ENCODE peak calls at places on chromosome 15, in eight cellular contexts. One of them, this sample, is unnamed.

GRCh38 chr15:80440024-80440423 is 35.8 kb downstream of the ARNT2 start:
- DNase-seq in EL: no peak
- DNase-seq in left cardiac atrium: no peak
- DNase-seq in central memory CD4-positive, alpha-beta T cell: no peak
- DNase-seq in skeletal muscle cell: no peak
- DNase-seq in activated naive CD4-positive, alpha-beta T cell: no peak
- DNase-seq in mucosa of gallbladder: no peak
- DNase-seq in activated CD4-positive, alpha-beta T cell treated with anti-CD3 and anti-CD28 coated beads for 36 hours: no peak
- DNase-seq in this sample: no peak

GRCh38 chr15:37015476-37015875 is 84.9 kb downstream of the MEIS2 start:
- DNase-seq in EL: no peak
- DNase-seq in left cardiac atrium: no peak
- DNase-seq in central memory CD4-positive, alpha-beta T cell: no peak
- DNase-seq in skeletal muscle cell: no peak
- DNase-seq in activated naive CD4-positive, alpha-beta T cell: no peak
- DNase-seq in mucosa of gallbladder: no peak
- DNase-seq in activated CD4-positive, alpha-beta T cell treated with anti-CD3 and anti-CD28 coated beads for 36 hours: no peak
- DNase-seq in this sample: no peak

GRCh38 chr15:62417444-62417843 is 252.4 kb upstream of the C2CD4B start:
- DNase-seq in EL: peak; percentile 23
- DNase-seq in left cardiac atrium: no peak
- DNase-seq in central memory CD4-positive, alpha-beta T cell: no peak
- DNase-seq in skeletal muscle cell: no peak
- DNase-seq in activated naive CD4-positive, alpha-beta T cell: no peak
- DNase-seq in mucosa of gallbladder: no peak
- DNase-seq in activated CD4-positive, alpha-beta T cell treated with anti-CD3 and anti-CD28 coated beads for 36 hours: no peak
- DNase-seq in this sample: no peak

GRCh38 chr15:96088592-96088991 is 241.9 kb upstream of the NR2F2 start:
- DNase-seq in EL: no peak
- DNase-seq in left cardiac atrium: no peak
- DNase-seq in central memory CD4-positive, alpha-beta T cell: no peak
- DNase-seq in skeletal muscle cell: no peak
- DNase-seq in activated naive CD4-positive, alpha-beta T cell: no peak
- DNase-seq in mucosa of gallbladder: no peak
- DNase-seq in activated CD4-positive, alpha-beta T cell treated with anti-CD3 and anti-CD28 coated beads for 36 hours: no peak
- DNase-seq in this sample: no peak

GRCh38 chr15:43808960-43809678 is 8.7 kb downstream of the HYPK start:
- DNase-seq in EL: no peak
- DNase-seq in left cardiac atrium: no peak
- DNase-seq in central memory CD4-positive, alpha-beta T cell: no peak
- DNase-seq in skeletal muscle cell: no peak
- DNase-seq in activated naive CD4-positive, alpha-beta T cell: no peak
- DNase-seq in mucosa of gallbladder: no peak
- DNase-seq in activated CD4-positive, alpha-beta T cell treated with anti-CD3 and anti-CD28 coated beads for 36 hours: no peak
- DNase-seq in this sample: no peak

GRCh38 chr15:70235347-70235746 is 137.6 kb upstream of the TLE3 start:
- DNase-seq in EL: no peak
- DNase-seq in left cardiac atrium: no peak
- DNase-seq in central memory CD4-positive, alpha-beta T cell: no peak
- DNase-seq in skeletal muscle cell: no peak
- DNase-seq in activated naive CD4-positive, alpha-beta T cell: no peak
- DNase-seq in mucosa of gallbladder: no peak
- DNase-seq in activated CD4-positive, alpha-beta T cell treated with anti-CD3 and anti-CD28 coated beads for 36 hours: no peak
- DNase-seq in this sample: no peak

GRCh38 chr15:89143503-89144162 is 55.4 kb downstream of the ABHD2 start:
- DNase-seq in EL: peak; percentile 88
- DNase-seq in left cardiac atrium: no peak
- DNase-seq in central memory CD4-positive, alpha-beta T cell: no peak
- DNase-seq in skeletal muscle cell: peak; percentile 83
- DNase-seq in activated naive CD4-positive, alpha-beta T cell: no peak
- DNase-seq in mucosa of gallbladder: no peak
- DNase-seq in activated CD4-positive, alpha-beta T cell treated with anti-CD3 and anti-CD28 coated beads for 36 hours: peak; percentile 20
- DNase-seq in this sample: no peak

GRCh38 chr15:72182673-72183072 is 14.9 kb downstream of the GRAMD2A start:
- DNase-seq in EL: no peak
- DNase-seq in left cardiac atrium: no peak
- DNase-seq in central memory CD4-positive, alpha-beta T cell: no peak
- DNase-seq in skeletal muscle cell: no peak
- DNase-seq in activated naive CD4-positive, alpha-beta T cell: no peak
- DNase-seq in mucosa of gallbladder: no peak
- DNase-seq in activated CD4-positive, alpha-beta T cell treated with anti-CD3 and anti-CD28 coated beads for 36 hours: no peak
- DNase-seq in this sample: no peak

GRCh38 chr15:39580630-39581500 is at the start of gene THBS1:
- DNase-seq in EL: peak; percentile 98
- DNase-seq in left cardiac atrium: peak; percentile 96
- DNase-seq in central memory CD4-positive, alpha-beta T cell: peak; percentile 3
- DNase-seq in skeletal muscle cell: peak; percentile 90
- DNase-seq in activated naive CD4-positive, alpha-beta T cell: no peak
- DNase-seq in mucosa of gallbladder: peak; percentile 86
- DNase-seq in activated CD4-positive, alpha-beta T cell treated with anti-CD3 and anti-CD28 coated beads for 36 hours: peak; percentile 70
- DNase-seq in this sample: peak; percentile 95

GRCh38 chr15:90691369-90691768 is 25.8 kb upstream of the BLM start:
- DNase-seq in EL: no peak
- DNase-seq in left cardiac atrium: no peak
- DNase-seq in central memory CD4-positive, alpha-beta T cell: no peak
- DNase-seq in skeletal muscle cell: no peak
- DNase-seq in activated naive CD4-positive, alpha-beta T cell: no peak
- DNase-seq in mucosa of gallbladder: no peak
- DNase-seq in activated CD4-positive, alpha-beta T cell treated with anti-CD3 and anti-CD28 coated beads for 36 hours: no peak
- DNase-seq in this sample: no peak

GRCh38 chr15:83322061-83322460 is 37.6 kb upstream of the BNC1 start:
- DNase-seq in EL: peak; percentile 61
- DNase-seq in left cardiac atrium: no peak
- DNase-seq in central memory CD4-positive, alpha-beta T cell: no peak
- DNase-seq in skeletal muscle cell: no peak
- DNase-seq in activated naive CD4-positive, alpha-beta T cell: no peak
- DNase-seq in mucosa of gallbladder: no peak
- DNase-seq in activated CD4-positive, alpha-beta T cell treated with anti-CD3 and anti-CD28 coated beads for 36 hours: no peak
- DNase-seq in this sample: no peak

GRCh38 chr15:68384451-68385239 is 47.3 kb downstream of the ITGA11 start:
- DNase-seq in EL: peak; percentile 95
- DNase-seq in left cardiac atrium: peak; percentile 49
- DNase-seq in central memory CD4-positive, alpha-beta T cell: no peak
- DNase-seq in skeletal muscle cell: peak; percentile 78
- DNase-seq in activated naive CD4-positive, alpha-beta T cell: no peak
- DNase-seq in mucosa of gallbladder: peak; percentile 9
- DNase-seq in activated CD4-positive, alpha-beta T cell treated with anti-CD3 and anti-CD28 coated beads for 36 hours: peak; percentile 1
- DNase-seq in this sample: peak; percentile 78

GRCh38 chr15:29208352-29208751 is 61.3 kb downstream of the NSMCE3 start:
- DNase-seq in EL: no peak
- DNase-seq in left cardiac atrium: no peak
- DNase-seq in central memory CD4-positive, alpha-beta T cell: no peak
- DNase-seq in skeletal muscle cell: no peak
- DNase-seq in activated naive CD4-positive, alpha-beta T cell: no peak
- DNase-seq in mucosa of gallbladder: no peak
- DNase-seq in activated CD4-positive, alpha-beta T cell treated with anti-CD3 and anti-CD28 coated beads for 36 hours: no peak
- DNase-seq in this sample: no peak

GRCh38 chr15:49901867-49902775 is 216.9 kb downstream of the ATP8B4 start:
- DNase-seq in EL: peak; percentile 33
- DNase-seq in left cardiac atrium: no peak
- DNase-seq in central memory CD4-positive, alpha-beta T cell: no peak
- DNase-seq in skeletal muscle cell: no peak
- DNase-seq in activated naive CD4-positive, alpha-beta T cell: no peak
- DNase-seq in mucosa of gallbladder: no peak
- DNase-seq in activated CD4-positive, alpha-beta T cell treated with anti-CD3 and anti-CD28 coated beads for 36 hours: no peak
- DNase-seq in this sample: no peak

GRCh38 chr15:58678683-58679082 is 70.8 kb downstream of the ADAM10 start:
- DNase-seq in EL: no peak
- DNase-seq in left cardiac atrium: no peak
- DNase-seq in central memory CD4-positive, alpha-beta T cell: no peak
- DNase-seq in skeletal muscle cell: no peak
- DNase-seq in activated naive CD4-positive, alpha-beta T cell: no peak
- DNase-seq in mucosa of gallbladder: no peak
- DNase-seq in activated CD4-positive, alpha-beta T cell treated with anti-CD3 and anti-CD28 coated beads for 36 hours: no peak
- DNase-seq in this sample: no peak

GRCh38 chr15:57865294-57865693 is 158.8 kb downstream of the POLR2M start:
- DNase-seq in EL: no peak
- DNase-seq in left cardiac atrium: no peak
- DNase-seq in central memory CD4-positive, alpha-beta T cell: no peak
- DNase-seq in skeletal muscle cell: no peak
- DNase-seq in activated naive CD4-positive, alpha-beta T cell: no peak
- DNase-seq in mucosa of gallbladder: no peak
- DNase-seq in activated CD4-positive, alpha-beta T cell treated with anti-CD3 and anti-CD28 coated beads for 36 hours: peak; percentile 15
- DNase-seq in this sample: no peak

GRCh38 chr15:68930268-68931022 is at the start of gene SPESP1:
- DNase-seq in EL: peak; percentile 86
- DNase-seq in left cardiac atrium: peak; percentile 68
- DNase-seq in central memory CD4-positive, alpha-beta T cell: peak; percentile 5
- DNase-seq in skeletal muscle cell: peak; percentile 18
- DNase-seq in activated naive CD4-positive, alpha-beta T cell: no peak
- DNase-seq in mucosa of gallbladder: peak; percentile 69
- DNase-seq in activated CD4-positive, alpha-beta T cell treated with anti-CD3 and anti-CD28 coated beads for 36 hours: peak; percentile 72
- DNase-seq in this sample: peak; percentile 69

GRCh38 chr15:78625621-78626280 is 5.0 kb upstream of the CHRNA3 start:
- DNase-seq in EL: no peak
- DNase-seq in left cardiac atrium: no peak
- DNase-seq in central memory CD4-positive, alpha-beta T cell: no peak
- DNase-seq in skeletal muscle cell: no peak
- DNase-seq in activated naive CD4-positive, alpha-beta T cell: no peak
- DNase-seq in mucosa of gallbladder: no peak
- DNase-seq in activated CD4-positive, alpha-beta T cell treated with anti-CD3 and anti-CD28 coated beads for 36 hours: no peak
- DNase-seq in this sample: no peak

GRCh38 chr15:96858693-96859092 is 528.2 kb downstream of the NR2F2 start:
- DNase-seq in EL: no peak
- DNase-seq in left cardiac atrium: no peak
- DNase-seq in central memory CD4-positive, alpha-beta T cell: no peak
- DNase-seq in skeletal muscle cell: no peak
- DNase-seq in activated naive CD4-positive, alpha-beta T cell: no peak
- DNase-seq in mucosa of gallbladder: no peak
- DNase-seq in activated CD4-positive, alpha-beta T cell treated with anti-CD3 and anti-CD28 coated beads for 36 hours: no peak
- DNase-seq in this sample: no peak

GRCh38 chr15:71559098-71559497 is 251.3 kb upstream of the NR2E3 start:
- DNase-seq in EL: peak; percentile 87
- DNase-seq in left cardiac atrium: no peak
- DNase-seq in central memory CD4-positive, alpha-beta T cell: no peak
- DNase-seq in skeletal muscle cell: peak; percentile 43
- DNase-seq in activated naive CD4-positive, alpha-beta T cell: no peak
- DNase-seq in mucosa of gallbladder: no peak
- DNase-seq in activated CD4-positive, alpha-beta T cell treated with anti-CD3 and anti-CD28 coated beads for 36 hours: no peak
- DNase-seq in this sample: no peak

GRCh38 chr15:42444415-42445063 is 46.4 kb downstream of the ZNF106 start:
- DNase-seq in EL: peak; percentile 76
- DNase-seq in left cardiac atrium: no peak
- DNase-seq in central memory CD4-positive, alpha-beta T cell: no peak
- DNase-seq in skeletal muscle cell: no peak
- DNase-seq in activated naive CD4-positive, alpha-beta T cell: no peak
- DNase-seq in mucosa of gallbladder: no peak
- DNase-seq in activated CD4-positive, alpha-beta T cell treated with anti-CD3 and anti-CD28 coated beads for 36 hours: no peak
- DNase-seq in this sample: no peak

GRCh38 chr15:72353266-72353665 is 22.5 kb downstream of the HEXA start:
- DNase-seq in EL: peak; percentile 39
- DNase-seq in left cardiac atrium: no peak
- DNase-seq in central memory CD4-positive, alpha-beta T cell: no peak
- DNase-seq in skeletal muscle cell: no peak
- DNase-seq in activated naive CD4-positive, alpha-beta T cell: no peak
- DNase-seq in mucosa of gallbladder: no peak
- DNase-seq in activated CD4-positive, alpha-beta T cell treated with anti-CD3 and anti-CD28 coated beads for 36 hours: no peak
- DNase-seq in this sample: no peak

GRCh38 chr15:39127925-39128617 is 452.8 kb upstream of the THBS1 start:
- DNase-seq in EL: peak; percentile 93
- DNase-seq in left cardiac atrium: no peak
- DNase-seq in central memory CD4-positive, alpha-beta T cell: no peak
- DNase-seq in skeletal muscle cell: peak; percentile 92
- DNase-seq in activated naive CD4-positive, alpha-beta T cell: no peak
- DNase-seq in mucosa of gallbladder: peak; percentile 32
- DNase-seq in activated CD4-positive, alpha-beta T cell treated with anti-CD3 and anti-CD28 coated beads for 36 hours: peak; percentile 12
- DNase-seq in this sample: no peak

GRCh38 chr15:92779874-92780273 is 120.2 kb upstream of the CHD2 start:
- DNase-seq in EL: no peak
- DNase-seq in left cardiac atrium: no peak
- DNase-seq in central memory CD4-positive, alpha-beta T cell: no peak
- DNase-seq in skeletal muscle cell: no peak
- DNase-seq in activated naive CD4-positive, alpha-beta T cell: no peak
- DNase-seq in mucosa of gallbladder: no peak
- DNase-seq in activated CD4-positive, alpha-beta T cell treated with anti-CD3 and anti-CD28 coated beads for 36 hours: no peak
- DNase-seq in this sample: no peak

GRCh38 chr15:57580866-57581265 is 10.8 kb upstream of the MYZAP start:
- DNase-seq in EL: no peak
- DNase-seq in left cardiac atrium: no peak
- DNase-seq in central memory CD4-positive, alpha-beta T cell: no peak
- DNase-seq in skeletal muscle cell: no peak
- DNase-seq in activated naive CD4-positive, alpha-beta T cell: no peak
- DNase-seq in mucosa of gallbladder: peak; percentile 33
- DNase-seq in activated CD4-positive, alpha-beta T cell treated with anti-CD3 and anti-CD28 coated beads for 36 hours: no peak
- DNase-seq in this sample: no peak

GRCh38 chr15:68820205-68820588 is 498 bp downstream of the ANP32A start:
- DNase-seq in EL: peak; percentile 42
- DNase-seq in left cardiac atrium: peak; percentile 59
- DNase-seq in central memory CD4-positive, alpha-beta T cell: peak; percentile 53
- DNase-seq in skeletal muscle cell: no peak
- DNase-seq in activated naive CD4-positive, alpha-beta T cell: peak; percentile 51
- DNase-seq in mucosa of gallbladder: peak; percentile 39
- DNase-seq in activated CD4-positive, alpha-beta T cell treated with anti-CD3 and anti-CD28 coated beads for 36 hours: peak; percentile 79
- DNase-seq in this sample: peak; percentile 77

GRCh38 chr15:88301311-88301710 is 44.8 kb upstream of the NTRK3 start:
- DNase-seq in EL: no peak
- DNase-seq in left cardiac atrium: no peak
- DNase-seq in central memory CD4-positive, alpha-beta T cell: no peak
- DNase-seq in skeletal muscle cell: no peak
- DNase-seq in activated naive CD4-positive, alpha-beta T cell: no peak
- DNase-seq in mucosa of gallbladder: no peak
- DNase-seq in activated CD4-positive, alpha-beta T cell treated with anti-CD3 and anti-CD28 coated beads for 36 hours: no peak
- DNase-seq in this sample: no peak

GRCh38 chr15:65409284-65409631 is 13.5 kb downstream of the IGDCC4 start:
- DNase-seq in EL: peak; percentile 96
- DNase-seq in left cardiac atrium: no peak
- DNase-seq in central memory CD4-positive, alpha-beta T cell: no peak
- DNase-seq in skeletal muscle cell: peak; percentile 97
- DNase-seq in activated naive CD4-positive, alpha-beta T cell: no peak
- DNase-seq in mucosa of gallbladder: no peak
- DNase-seq in activated CD4-positive, alpha-beta T cell treated with anti-CD3 and anti-CD28 coated beads for 36 hours: no peak
- DNase-seq in this sample: no peak